ENCODE peak calls at places on chromosomes 11 and 22, in nine cellular contexts. One of them, this sample, is unnamed.
A peak's percentile ranks its signal among the peaks of the same experiment; 100 is the strongest.

GRCh38 chr11:33747969-33748368 is 11.7 kb upstream of the CD59 start:
- DNase-seq in GM23248: no peak
- DNase-seq in endothelial cell of umbilical vein: peak; percentile 60
- DNase-seq in mammary epithelial cell: no peak
- DNase-seq in fibroblast of lung: peak; percentile 55
- DNase-seq in DND-41: no peak
- DNase-seq in HCT116: no peak
- DNase-seq in PC-3: no peak
- DNase-seq in MM.1S: no peak
- DNase-seq in this sample: peak; percentile 34

GRCh38 chr22:29079218-29079901 is 6.5 kb downstream of the KREMEN1 start:
- DNase-seq in GM23248: peak; percentile 27
- DNase-seq in endothelial cell of umbilical vein: no peak
- DNase-seq in mammary epithelial cell: no peak
- DNase-seq in fibroblast of lung: peak; percentile 36
- DNase-seq in DND-41: peak; percentile 84
- DNase-seq in HCT116: no peak
- DNase-seq in PC-3: peak; percentile 51
- DNase-seq in MM.1S: no peak
- DNase-seq in this sample: no peak

GRCh38 chr11:35649984-35650383 is 12.6 kb upstream of the TRIM44 start:
- DNase-seq in GM23248: peak; percentile 71
- DNase-seq in endothelial cell of umbilical vein: peak; percentile 29
- DNase-seq in mammary epithelial cell: peak; percentile 66
- DNase-seq in fibroblast of lung: peak; percentile 79
- DNase-seq in DND-41: no peak
- DNase-seq in HCT116: no peak
- DNase-seq in PC-3: peak; percentile 54
- DNase-seq in MM.1S: no peak
- DNase-seq in this sample: no peak

GRCh38 chr11:128482092-128482491 is 105.3 kb downstream of the ETS1 start:
- DNase-seq in GM23248: no peak
- DNase-seq in endothelial cell of umbilical vein: no peak
- DNase-seq in mammary epithelial cell: no peak
- DNase-seq in fibroblast of lung: no peak
- DNase-seq in DND-41: no peak
- DNase-seq in HCT116: no peak
- DNase-seq in PC-3: no peak
- DNase-seq in MM.1S: no peak
- DNase-seq in this sample: no peak

GRCh38 chr22:29813563-29813962 is 24.5 kb downstream of the ASCC2 start:
- DNase-seq in GM23248: no peak
- DNase-seq in endothelial cell of umbilical vein: no peak
- DNase-seq in mammary epithelial cell: no peak
- DNase-seq in fibroblast of lung: no peak
- DNase-seq in DND-41: no peak
- DNase-seq in HCT116: peak; percentile 7
- DNase-seq in PC-3: peak; percentile 55
- DNase-seq in MM.1S: no peak
- DNase-seq in this sample: no peak

GRCh38 chr11:120229451-120230424 is 10.2 kb upstream of the POU2F3 start:
- DNase-seq in GM23248: peak; percentile 52
- DNase-seq in endothelial cell of umbilical vein: peak; percentile 48
- DNase-seq in mammary epithelial cell: no peak
- DNase-seq in fibroblast of lung: peak; percentile 16
- DNase-seq in DND-41: peak; percentile 17
- DNase-seq in HCT116: no peak
- DNase-seq in PC-3: peak; percentile 64
- DNase-seq in MM.1S: peak; percentile 16
- DNase-seq in this sample: no peak

GRCh38 chr11:19660076-19660475 is 52.6 kb upstream of the NAV2 start:
- DNase-seq in GM23248: peak; percentile 47
- DNase-seq in endothelial cell of umbilical vein: peak; percentile 60
- DNase-seq in mammary epithelial cell: peak; percentile 98
- DNase-seq in fibroblast of lung: peak; percentile 81
- DNase-seq in DND-41: no peak
- DNase-seq in HCT116: peak; percentile 88
- DNase-seq in PC-3: peak; percentile 97
- DNase-seq in MM.1S: peak; percentile 88
- DNase-seq in this sample: peak; percentile 79

GRCh38 chr11:12150831-12151382 is 40.5 kb downstream of the MICAL2 start:
- DNase-seq in GM23248: peak; percentile 65
- DNase-seq in endothelial cell of umbilical vein: no peak
- DNase-seq in mammary epithelial cell: peak; percentile 50
- DNase-seq in fibroblast of lung: peak; percentile 83
- DNase-seq in DND-41: no peak
- DNase-seq in HCT116: no peak
- DNase-seq in PC-3: peak; percentile 25
- DNase-seq in MM.1S: no peak
- DNase-seq in this sample: no peak

GRCh38 chr22:37957232-37957631 is 3.7 kb downstream of the POLR2F start:
- DNase-seq in GM23248: no peak
- DNase-seq in endothelial cell of umbilical vein: no peak
- DNase-seq in mammary epithelial cell: no peak
- DNase-seq in fibroblast of lung: no peak
- DNase-seq in DND-41: no peak
- DNase-seq in HCT116: no peak
- DNase-seq in PC-3: no peak
- DNase-seq in MM.1S: no peak
- DNase-seq in this sample: no peak

GRCh38 chr11:112457532-112457931 is 196.9 kb upstream of the PLET1 start:
- DNase-seq in GM23248: no peak
- DNase-seq in endothelial cell of umbilical vein: no peak
- DNase-seq in mammary epithelial cell: no peak
- DNase-seq in fibroblast of lung: no peak
- DNase-seq in DND-41: no peak
- DNase-seq in HCT116: no peak
- DNase-seq in PC-3: no peak
- DNase-seq in MM.1S: no peak
- DNase-seq in this sample: no peak

GRCh38 chr11:92225563-92226308 is 1.1 kb downstream of the FAT3 start:
- DNase-seq in GM23248: peak; percentile 34
- DNase-seq in endothelial cell of umbilical vein: no peak
- DNase-seq in mammary epithelial cell: peak; percentile 12
- DNase-seq in fibroblast of lung: no peak
- DNase-seq in DND-41: no peak
- DNase-seq in HCT116: no peak
- DNase-seq in PC-3: no peak
- DNase-seq in MM.1S: no peak
- DNase-seq in this sample: peak; percentile 24

GRCh38 chr11:107731911-107732310 is 20.1 kb upstream of the SLN start:
- DNase-seq in GM23248: no peak
- DNase-seq in endothelial cell of umbilical vein: no peak
- DNase-seq in mammary epithelial cell: no peak
- DNase-seq in fibroblast of lung: no peak
- DNase-seq in DND-41: no peak
- DNase-seq in HCT116: no peak
- DNase-seq in PC-3: no peak
- DNase-seq in MM.1S: no peak
- DNase-seq in this sample: no peak

GRCh38 chr11:64967376-64967775 is 4.5 kb downstream of the MAJIN start:
- DNase-seq in GM23248: no peak
- DNase-seq in endothelial cell of umbilical vein: no peak
- DNase-seq in mammary epithelial cell: no peak
- DNase-seq in fibroblast of lung: no peak
- DNase-seq in DND-41: no peak
- DNase-seq in HCT116: no peak
- DNase-seq in PC-3: no peak
- DNase-seq in MM.1S: no peak
- DNase-seq in this sample: no peak

GRCh38 chr11:64969209-64969608 is 2.7 kb downstream of the MAJIN start:
- DNase-seq in GM23248: peak; percentile 61
- DNase-seq in endothelial cell of umbilical vein: peak; percentile 31
- DNase-seq in mammary epithelial cell: peak; percentile 85
- DNase-seq in fibroblast of lung: peak; percentile 13
- DNase-seq in DND-41: no peak
- DNase-seq in HCT116: no peak
- DNase-seq in PC-3: peak; percentile 91
- DNase-seq in MM.1S: no peak
- DNase-seq in this sample: peak; percentile 19

GRCh38 chr11:64974124-64974523 is 2.2 kb upstream of the MAJIN start:
- DNase-seq in GM23248: no peak
- DNase-seq in endothelial cell of umbilical vein: no peak
- DNase-seq in mammary epithelial cell: no peak
- DNase-seq in fibroblast of lung: no peak
- DNase-seq in DND-41: no peak
- DNase-seq in HCT116: no peak
- DNase-seq in PC-3: no peak
- DNase-seq in MM.1S: no peak
- DNase-seq in this sample: no peak

GRCh38 chr11:64970731-64971151 is 1.2 kb downstream of the MAJIN start:
- DNase-seq in GM23248: no peak
- DNase-seq in endothelial cell of umbilical vein: peak; percentile 48
- DNase-seq in mammary epithelial cell: peak; percentile 95
- DNase-seq in fibroblast of lung: no peak
- DNase-seq in DND-41: no peak
- DNase-seq in HCT116: no peak
- DNase-seq in PC-3: peak; percentile 95
- DNase-seq in MM.1S: no peak
- DNase-seq in this sample: peak; percentile 79

DNA sequence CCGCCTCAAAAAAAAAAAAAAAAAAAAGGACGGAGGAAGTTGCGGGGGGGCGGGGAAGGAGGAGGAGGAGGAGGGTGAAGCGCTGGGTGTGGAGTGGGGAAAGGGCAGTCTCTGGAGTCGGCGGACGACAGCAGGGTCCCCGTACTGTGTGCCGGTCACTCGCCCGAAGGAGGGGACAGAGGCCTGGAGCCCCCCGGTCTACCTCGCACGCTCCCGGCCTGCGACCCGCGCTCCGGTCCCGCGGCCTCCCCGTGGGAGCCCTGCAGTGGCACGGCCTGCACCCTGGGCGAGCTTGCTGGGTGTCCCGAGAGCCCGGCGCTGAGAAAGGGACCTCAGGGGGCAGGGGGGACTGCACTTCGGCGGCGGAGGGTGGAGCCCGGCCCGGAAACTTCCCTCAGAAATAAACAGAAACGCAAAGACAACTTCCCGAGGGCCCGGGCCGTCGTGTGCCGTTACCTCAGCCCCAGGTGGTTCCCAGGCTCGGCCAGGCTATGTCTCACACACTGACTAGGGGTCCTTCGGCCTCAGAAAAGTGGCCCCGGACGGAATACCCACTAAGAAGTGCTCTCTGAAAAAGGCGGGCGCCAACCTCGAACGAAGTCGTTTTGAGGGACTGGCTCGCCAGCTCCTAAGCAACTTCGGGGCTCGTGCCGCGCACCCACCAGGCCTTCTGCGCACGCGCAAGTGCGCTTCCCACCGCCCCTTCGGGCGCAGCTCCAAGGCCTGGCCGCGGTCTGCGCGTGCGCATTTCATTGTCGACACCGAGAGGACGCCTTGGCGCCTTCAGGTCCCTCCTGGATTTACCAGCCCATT is at the start of gene MAJIN:
- DNase-seq in GM23248: peak; percentile 52
- DNase-seq in endothelial cell of umbilical vein: peak; percentile 90
- DNase-seq in mammary epithelial cell: no peak
- DNase-seq in fibroblast of lung: peak; percentile 50
- DNase-seq in DND-41: no peak
- DNase-seq in HCT116: no peak
- DNase-seq in PC-3: peak; percentile 30
- DNase-seq in MM.1S: no peak
- DNase-seq in this sample: peak; percentile 66
- H2AFZ ChIP-seq in GM23248: peak within 1 kb of the TSS; percentile 59
- H2AFZ ChIP-seq in endothelial cell of umbilical vein: peak within 1 kb of the TSS; percentile 89
- H2AFZ ChIP-seq in mammary epithelial cell: peak within 1 kb of the TSS; percentile 41
- H2AFZ ChIP-seq in fibroblast of lung: peak within 1 kb of the TSS; percentile 89
- H2AFZ ChIP-seq in DND-41: no peak within 1 kb of the TSS
- H2AFZ ChIP-seq in HCT116: no peak within 1 kb of the TSS
- H2AFZ ChIP-seq in PC-3: peak within 1 kb of the TSS; percentile 10
- H2AFZ ChIP-seq in MM.1S: no peak within 1 kb of the TSS
- H2AFZ ChIP-seq in this sample: peak within 1 kb of the TSS; percentile 64

GRCh38 chr11:46210133-46210636 is 67.3 kb upstream of the CREB3L1 start:
- DNase-seq in GM23248: peak; percentile 95
- DNase-seq in endothelial cell of umbilical vein: no peak
- DNase-seq in mammary epithelial cell: peak; percentile 78
- DNase-seq in fibroblast of lung: peak; percentile 62
- DNase-seq in DND-41: no peak
- DNase-seq in HCT116: no peak
- DNase-seq in PC-3: peak; percentile 19
- DNase-seq in MM.1S: peak; percentile 77
- DNase-seq in this sample: peak; percentile 12
- H3K4me3 ChIP-seq in GM23248: peak overlapping the region; percentile 37
- H3K4me3 ChIP-seq in endothelial cell of umbilical vein: no peak overlapping the region
- H3K4me3 ChIP-seq in mammary epithelial cell: no peak overlapping the region
- H3K4me3 ChIP-seq in fibroblast of lung: no peak overlapping the region
- H3K4me3 ChIP-seq in DND-41: no peak overlapping the region
- H3K4me3 ChIP-seq in HCT116: no peak overlapping the region
- H3K4me3 ChIP-seq in PC-3: no peak overlapping the region
- H3K4me3 ChIP-seq in MM.1S: peak overlapping the region; percentile 19
- H3K4me3 ChIP-seq in this sample: no peak overlapping the region

DNA sequence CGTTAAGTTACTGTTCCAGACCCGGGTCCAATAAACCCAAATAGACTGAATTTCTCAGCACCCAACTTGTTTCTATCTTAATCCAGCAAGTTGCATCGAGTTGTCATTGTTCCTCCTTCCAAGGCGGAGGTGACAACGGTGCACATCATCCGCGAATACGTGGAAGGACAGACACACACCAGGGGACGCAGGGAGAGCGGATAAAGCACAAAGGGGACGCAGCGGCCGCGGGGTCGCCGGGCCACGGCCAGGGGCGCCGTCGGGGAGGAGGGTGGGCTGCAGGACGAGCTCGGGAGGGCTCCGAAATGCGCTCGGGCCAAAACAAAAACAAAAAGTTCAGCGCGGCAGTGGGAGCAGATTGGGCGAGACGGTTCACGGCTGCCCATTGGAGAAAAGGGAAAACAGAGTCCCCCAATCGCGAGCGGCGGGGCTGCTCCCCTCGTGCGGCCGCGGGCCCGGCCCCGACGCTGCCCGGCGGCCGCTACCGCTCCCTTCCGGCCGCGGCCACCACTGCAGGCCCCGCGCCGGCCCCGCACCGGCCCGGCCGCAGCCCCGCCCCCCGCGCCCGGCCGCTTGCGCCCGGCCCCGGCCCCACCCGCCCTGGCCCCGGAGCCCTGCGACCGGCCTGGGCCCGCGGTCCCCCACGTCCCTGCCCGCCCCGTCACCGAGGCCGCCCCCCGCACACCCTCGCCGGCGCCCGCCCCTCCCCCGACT is 518 bp downstream of the KMT5B start:
- DNase-seq in GM23248: peak; percentile 93
- DNase-seq in endothelial cell of umbilical vein: peak; percentile 63
- DNase-seq in mammary epithelial cell: peak; percentile 69
- DNase-seq in fibroblast of lung: peak; percentile 71
- DNase-seq in DND-41: peak; percentile 71
- DNase-seq in HCT116: peak; percentile 37
- DNase-seq in PC-3: peak; percentile 80
- DNase-seq in MM.1S: peak; percentile 85
- DNase-seq in this sample: peak; percentile 57
- H2AFZ ChIP-seq in GM23248: peak overlapping the region; percentile 72
- H2AFZ ChIP-seq in endothelial cell of umbilical vein: peak overlapping the region; percentile 49
- H2AFZ ChIP-seq in mammary epithelial cell: peak overlapping the region; percentile 73
- H2AFZ ChIP-seq in fibroblast of lung: peak overlapping the region; percentile 24
- H2AFZ ChIP-seq in DND-41: peak overlapping the region; percentile 83
- H2AFZ ChIP-seq in HCT116: no peak overlapping the region
- H2AFZ ChIP-seq in PC-3: peak overlapping the region; percentile 67
- H2AFZ ChIP-seq in MM.1S: peak overlapping the region; percentile 47
- H2AFZ ChIP-seq in this sample: peak overlapping the region; percentile 40

DNA sequence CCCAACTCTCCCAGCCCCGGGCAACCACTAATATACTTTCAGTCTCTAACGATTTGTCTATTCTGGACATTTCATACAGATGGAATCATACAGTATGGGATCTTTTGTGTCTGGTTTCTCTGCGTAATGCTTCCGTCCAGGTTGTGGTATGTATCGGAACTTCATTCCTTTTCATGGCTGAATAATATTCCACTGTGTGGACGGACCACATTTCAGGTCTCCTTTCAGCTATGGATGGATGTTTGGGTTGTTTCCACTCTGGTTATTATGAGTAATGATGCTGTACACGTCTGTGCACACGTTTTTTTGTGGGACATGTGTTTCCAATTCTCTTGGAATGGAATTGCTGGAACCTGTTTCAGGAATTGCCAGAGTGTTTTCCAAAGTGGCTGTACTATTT is 17.4 kb upstream of the CPT1A start:
- DNase-seq in GM23248: no peak
- DNase-seq in endothelial cell of umbilical vein: no peak
- DNase-seq in mammary epithelial cell: no peak
- DNase-seq in fibroblast of lung: no peak
- DNase-seq in DND-41: no peak
- DNase-seq in HCT116: no peak
- DNase-seq in PC-3: no peak
- DNase-seq in MM.1S: no peak
- DNase-seq in this sample: no peak
- H3K4me3 ChIP-seq in GM23248: no peak overlapping the region
- H3K4me3 ChIP-seq in endothelial cell of umbilical vein: no peak overlapping the region
- H3K4me3 ChIP-seq in mammary epithelial cell: no peak overlapping the region
- H3K4me3 ChIP-seq in fibroblast of lung: no peak overlapping the region
- H3K4me3 ChIP-seq in DND-41: no peak overlapping the region
- H3K4me3 ChIP-seq in HCT116: no peak overlapping the region
- H3K4me3 ChIP-seq in PC-3: no peak overlapping the region
- H3K4me3 ChIP-seq in MM.1S: no peak overlapping the region
- H3K4me3 ChIP-seq in this sample: no peak overlapping the region